ENCODE peak calls at places on chromosomes 6 and 20, in six cellular contexts. D is naive thymus-derived CD4-positive, alpha-beta T cell; K is hepatocyte; A is left lung; J is breast epithelium; S is colonic mucosa. P is an unnamed sample.

GRCh38 chr6:131808460-131809269 is 845 bp downstream of the ENPP1 start:
- DNase-seq in S (no peak), J (no peak), A (no peak), D (peak; percentile 0), K (no peak), P (no peak)

GRCh38 chr6:5785235-5785634 is 221.5 kb downstream of the NRN1 start:
- DNase-seq in A (no peak), K (no peak), S (no peak), D (no peak), J (no peak), P (no peak)

GRCh38 chr6:39350723-39351505 is 28.4 kb upstream of the KCNK16 start:
- DNase-seq in K (no peak), J (no peak), D (no peak), A (no peak), S (no peak), P (no peak)

GRCh38 chr6:170057961-170058877 is 232.7 kb downstream of the DLL1 start:
- DNase-seq in J (no peak), A (peak; percentile 30), D (no peak), S (no peak), K (no peak), P (no peak)

GRCh38 chr6:115728171-115728570 is 332.5 kb downstream of the FRK start:
- DNase-seq in K (no peak), D (no peak), A (no peak), S (no peak), J (no peak), P (no peak)

GRCh38 chr6:24227556-24227955 is 101.5 kb downstream of the NRSN1 start:
- DNase-seq in J (no peak), D (no peak), A (no peak), K (no peak), S (no peak), P (no peak)

GRCh38 chr20:24109008-24109407 is 120.4 kb upstream of the GGTLC1 start:
- DNase-seq in J (no peak), A (no peak), K (no peak), D (no peak), S (no peak), P (no peak)

GRCh38 chr20:3572151-3572550 is 91.0 kb downstream of the GFRA4 start:
- DNase-seq in S (no peak), J (no peak), D (no peak), K (no peak), A (no peak), P (no peak)

GRCh38 chr6:9131616-9132015 is 696.3 kb upstream of the SLC35B3 start:
- DNase-seq in J (peak; percentile 19), D (no peak), K (peak; percentile 49), S (no peak), A (peak; percentile 35), P (no peak)

GRCh38 chr6:159926542-159927203 is 35.9 kb downstream of the MAS1 start:
- DNase-seq in K (no peak), A (no peak), J (no peak), S (no peak), D (no peak), P (no peak)

GRCh38 chr20:17787816-17788215 is 88.0 kb downstream of the BANF2 start:
- DNase-seq in D (no peak), S (no peak), J (no peak), K (no peak), A (no peak), P (no peak)

GRCh38 chr6:120005292-120005976 is 655.9 kb upstream of the MAN1A1 start:
- DNase-seq in A (no peak), D (no peak), S (no peak), K (no peak), J (no peak), P (peak; percentile 29)

GRCh38 chr20:19737025-19737424 is 21.0 kb upstream of the RIN2 start:
- DNase-seq in S (peak; percentile 68), D (no peak), J (no peak), A (no peak), K (peak; percentile 65), P (no peak)

GRCh38 chr6:56959938-56960337 is 5.0 kb downstream of the BEND6 start:
- DNase-seq in J (no peak), S (no peak), A (no peak), K (no peak), D (no peak), P (no peak)

GRCh38 chr20:8545212-8545611 is 413.1 kb downstream of the PLCB1 start:
- DNase-seq in D (no peak), A (no peak), S (no peak), K (no peak), J (no peak), P (no peak)

GRCh38 chr6:161341638-161342037 is 67.8 kb upstream of the AGPAT4 start:
- DNase-seq in D (no peak), A (no peak), J (no peak), S (no peak), K (no peak), P (no peak)

GRCh38 chr6:161347988-161348627 is 74.2 kb upstream of the AGPAT4 start:
- DNase-seq in K (no peak), D (no peak), A (no peak), J (no peak), S (no peak), P (no peak)

GRCh38 chr6:161346717-161347504 is 73.0 kb upstream of the AGPAT4 start:
- DNase-seq in A (no peak), S (no peak), K (no peak), J (no peak), D (no peak), P (no peak)

GRCh38 chr6:161342039-161342438 is 68.2 kb upstream of the AGPAT4 start:
- DNase-seq in K (no peak), S (no peak), D (no peak), J (no peak), A (no peak), P (no peak)

GRCh38 chr6:161344640-161345039 is 70.8 kb upstream of the AGPAT4 start:
- DNase-seq in D (no peak), K (peak; percentile 63), S (no peak), A (no peak), J (no peak), P (no peak)
- H3K4me1 ChIP-seq in D (no peaks in the 10 kb centered on the region), K (peaks cover 8% of the 10 kb centered on the region), S (no peaks in the 10 kb centered on the region), A (no peaks in the 10 kb centered on the region), J (no peaks in the 10 kb centered on the region), P (no peaks in the 10 kb centered on the region)

GRCh38 chr6:3856576-3856975 is 7.4 kb downstream of the FAM50B start:
- DNase-seq in K (no peak), S (no peak), J (no peak), D (no peak), A (no peak), P (no peak)

GRCh38 chr6:3859878-3860552 is 10.8 kb downstream of the FAM50B start:
- DNase-seq in J (no peak), S (no peak), K (no peak), D (no peak), A (no peak), P (no peak)

GRCh38 chr6:3861424-3861823 is 12.3 kb downstream of the FAM50B start:
- DNase-seq in K (no peak), S (no peak), J (peak; percentile 39), D (no peak), A (no peak), P (no peak)

GRCh38 chr6:3855866-3856265 is 6.7 kb downstream of the FAM50B start:
- DNase-seq in J (no peak), A (no peak), K (no peak), D (no peak), S (no peak), P (no peak)

GRCh38 chr6:3857822-3858221 is 8.6 kb downstream of the FAM50B start:
- DNase-seq in J (no peak), D (no peak), A (no peak), S (no peak), K (no peak), P (no peak)
- H3K27me3 ChIP-seq in J (no peaks in the 10 kb centered on the region), D (no peaks in the 10 kb centered on the region), A (no peaks in the 10 kb centered on the region), S (no peaks in the 10 kb centered on the region), K (no peaks in the 10 kb centered on the region), P (no peaks in the 10 kb centered on the region)

GRCh38 chr6:108581237-108581931 is 20.7 kb downstream of the FOXO3 start:
- DNase-seq in A (peak; percentile 54), D (no peak), S (peak; percentile 43), J (no peak), K (peak; percentile 48), P (no peak)
- H3K4me3 ChIP-seq in A (no peak overlapping the region), D (peak overlapping the region; percentile 10), S (no peak overlapping the region), J (peak overlapping the region; percentile 37), K (no peak overlapping the region), P (no peak overlapping the region)

GRCh38 chr6:114020223-114020622 is 49.3 kb upstream of the HDAC2 start:
- DNase-seq in A (no peak), J (no peak), D (no peak), S (no peak), K (no peak), P (no peak)

DNA sequence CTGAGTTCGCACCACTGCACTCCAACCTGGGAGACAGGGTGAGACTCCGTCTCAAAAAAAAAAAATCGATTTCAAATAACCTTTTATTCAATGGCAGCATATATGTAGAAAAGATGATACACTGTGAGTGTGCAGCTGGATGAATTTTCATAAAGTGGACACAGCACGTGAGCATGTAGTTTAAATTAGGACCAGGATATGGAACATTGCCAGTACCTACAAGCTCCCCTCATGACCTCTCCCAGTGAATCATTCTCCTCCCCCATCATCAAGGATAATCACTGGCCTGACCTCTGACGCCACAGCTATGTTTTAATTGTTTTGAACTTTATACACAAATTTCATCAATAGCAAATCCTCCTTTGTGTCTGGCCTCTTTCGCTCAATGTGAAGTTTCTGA is 53.8 kb upstream of the HDAC2 start:
- DNase-seq in K (no peak), D (no peak), A (no peak), J (no peak), S (no peak), P (no peak)
- H3K4me1 ChIP-seq in K (no peaks in the 10 kb centered on the region), D (no peaks in the 10 kb centered on the region), A (no peaks in the 10 kb centered on the region), J (no peaks in the 10 kb centered on the region), S (no peaks in the 10 kb centered on the region), P (peaks cover 3% of the 10 kb centered on the region)

DNA sequence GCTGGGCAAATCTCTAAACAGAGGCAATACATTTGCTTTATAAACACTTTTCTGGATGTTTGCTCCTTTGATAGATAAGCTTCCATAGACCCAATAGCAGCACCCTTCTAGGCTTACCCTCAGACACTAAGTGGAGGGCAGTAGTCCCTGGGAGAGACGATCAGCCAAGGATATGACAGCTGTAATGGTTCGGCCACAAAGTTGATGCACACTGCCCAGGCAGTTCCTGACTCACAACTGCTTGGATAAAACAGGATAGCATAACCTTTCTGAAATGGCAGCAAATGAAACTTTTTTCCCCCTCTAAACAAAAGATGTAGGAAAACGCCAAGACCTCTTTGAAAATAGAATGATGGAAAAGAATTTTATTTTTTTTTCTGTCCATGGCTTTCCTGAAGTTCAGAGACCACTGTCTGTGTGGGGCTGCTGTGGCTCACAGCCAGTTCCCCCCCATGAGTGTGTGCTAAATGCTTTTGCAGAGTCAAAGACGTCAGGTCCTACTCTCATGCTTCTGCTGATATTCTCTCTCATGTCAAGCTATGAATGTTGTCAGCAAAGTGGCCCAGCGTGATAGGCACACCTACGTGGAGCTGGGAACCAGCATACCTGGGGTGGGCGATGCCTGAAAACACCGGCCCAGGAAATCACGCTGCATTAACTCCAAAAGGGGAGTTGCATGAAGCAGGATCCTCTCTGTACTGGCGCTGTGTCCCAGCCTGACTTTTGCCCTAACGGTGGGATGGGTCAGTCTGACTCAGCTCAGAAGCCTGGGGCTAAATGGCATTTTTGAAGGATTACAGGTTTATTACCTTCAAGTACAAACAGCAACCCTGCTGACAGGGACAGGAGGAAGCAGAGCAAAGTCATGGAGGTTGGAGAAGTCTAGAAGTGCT is 8.8 kb upstream of the MRPS10 start:
- DNase-seq in D (no peak), K (peak; percentile 83), A (no peak), S (peak; percentile 84), J (peak; percentile 41), P (no peak)
- H3K27me3 ChIP-seq in D (no peaks in the 10 kb centered on the region), K (no peaks in the 10 kb centered on the region), A (no peaks in the 10 kb centered on the region), S (no peaks in the 10 kb centered on the region), J (no peaks in the 10 kb centered on the region), P (no peaks in the 10 kb centered on the region)

GRCh38 chr20:48148916-48149672 is 363.8 kb upstream of the SULF2 start:
- DNase-seq in J (no peak), D (no peak), S (no peak), K (no peak), A (peak; percentile 16), P (no peak)
- H3K4me3 ChIP-seq in J (no peak overlapping the region), D (no peak overlapping the region), S (no peak overlapping the region), K (no peak overlapping the region), A (no peak overlapping the region), P (no peak overlapping the region)

P was measured in HAP-1.